ENCODE peak calls at places on chromosomes 4 and X, in eight cellular contexts. G is pancreas, Q is fibroblast of lung, L is mammary epithelial cell, C is IMR-90, N is right cardiac atrium, P is PC-3, R is stomach. F is an unnamed sample. For H3K27me3, the result is how much of the 10 kb centered on the place peaks cover.

GRCh38 chr4:3318561-3319021 is 25.8 kb downstream of the RGS12 start:
- DNase-seq in N (peak), G (peak), C (no peak), R (peak), Q (no peak), L (no peak), P (no peak), F (no peak)

GRCh38 chr4:38055566-38055965 is 95.4 kb downstream of the PTTG2 start:
- DNase-seq in Q (no peak), P (no peak), C (no peak), G (no peak), L (no peak), N (peak), R (no peak), F (no peak)

GRCh38 chr4:184649971-184650855 is 675 bp downstream of the PRIMPOL start:
- DNase-seq in N (peak), C (peak), R (no peak), L (peak), G (no peak), Q (peak), P (peak), F (peak)

GRCh38 chrX:130887392-130887791 is 15.6 kb downstream of the ENOX2 start:
- DNase-seq in N (no peak), L (no peak), C (no peak), P (no peak), G (no peak), Q (no peak), R (no peak), F (no peak)

GRCh38 chr4:10091531-10092181 is 24.9 kb downstream of the WDR1 start:
- DNase-seq in C (no peak), N (peak), R (no peak), Q (no peak), L (no peak), G (no peak), P (no peak), F (no peak)

GRCh38 chrX:12885508-12885907 is 18.6 kb downstream of the TLR7 start:
- DNase-seq in G (no peak), R (no peak), P (no peak), L (no peak), Q (no peak), N (no peak), C (no peak), F (no peak)

GRCh38 chr4:41865306-41865980 is 69.8 kb upstream of the TMEM33 start:
- DNase-seq in Q (no peak), N (peak), C (no peak), L (no peak), R (no peak), G (no peak), P (no peak), F (no peak)

GRCh38 chr4:105022811-105023667 is 123.6 kb upstream of the TET2 start:
- DNase-seq in L (peak), P (peak), G (no peak), N (peak), Q (peak), C (peak), R (no peak), F (peak)

GRCh38 chr4:34271479-34272355 is 1972.6 kb downstream of the ARAP2 start:
- DNase-seq in R (no peak), N (no peak), L (peak), C (no peak), Q (no peak), P (peak), G (no peak), F (peak)

GRCh38 chr4:65383589-65384305 is 286.5 kb downstream of the EPHA5 start:
- DNase-seq in P (peak), C (no peak), N (no peak), L (peak), Q (peak), R (no peak), G (no peak), F (peak)

GRCh38 chrX:20260885-20261284 is 5.8 kb downstream of the RPS6KA3 start:
- DNase-seq in L (no peak), Q (no peak), C (no peak), R (no peak), P (no peak), N (no peak), G (no peak), F (peak)

GRCh38 chr4:67288964-67289363 is 256.3 kb downstream of the CENPC start:
- DNase-seq in G (no peak), N (peak), L (no peak), C (no peak), R (no peak), Q (no peak), P (peak), F (peak)

GRCh38 chrX:93242897-93243296 is 430.5 kb downstream of the NAP1L3 start:
- DNase-seq in L (no peak), P (no peak), R (no peak), C (no peak), Q (no peak), G (peak), N (no peak), F (no peak)

GRCh38 chr4:8188743-8189550 is 10.1 kb upstream of the SH3TC1 start:
- DNase-seq in N (peak), C (no peak), P (peak), Q (peak), L (peak), G (peak), R (peak), F (peak)

GRCh38 chrX:16335181-16335580 is 167.9 kb downstream of the MAGEB17 start:
- DNase-seq in C (no peak), G (no peak), Q (no peak), P (no peak), N (no peak), R (no peak), L (no peak), F (no peak)

GRCh38 chr4:39539026-39539690 is 11.9 kb upstream of the UGDH start:
- DNase-seq in R (peak), P (peak), C (peak), G (no peak), N (no peak), L (no peak), Q (peak), F (peak)

GRCh38 chr4:74418063-74418670 is 26.8 kb upstream of the AREG start:
- DNase-seq in C (peak), Q (peak), N (no peak), L (peak), P (peak), G (no peak), R (no peak), F (peak)

GRCh38 chrX:134551365-134552095 is 91.6 kb downstream of the HPRT1 start:
- DNase-seq in P (peak), C (peak), R (no peak), G (no peak), N (peak), L (no peak), Q (peak), F (peak)

GRCh38 chr4:111717916-111718315 is 427.3 kb upstream of the FAM241A start:
- DNase-seq in R (no peak), N (peak), G (no peak), P (no peak), L (no peak), C (no peak), Q (no peak), F (no peak)

DNA sequence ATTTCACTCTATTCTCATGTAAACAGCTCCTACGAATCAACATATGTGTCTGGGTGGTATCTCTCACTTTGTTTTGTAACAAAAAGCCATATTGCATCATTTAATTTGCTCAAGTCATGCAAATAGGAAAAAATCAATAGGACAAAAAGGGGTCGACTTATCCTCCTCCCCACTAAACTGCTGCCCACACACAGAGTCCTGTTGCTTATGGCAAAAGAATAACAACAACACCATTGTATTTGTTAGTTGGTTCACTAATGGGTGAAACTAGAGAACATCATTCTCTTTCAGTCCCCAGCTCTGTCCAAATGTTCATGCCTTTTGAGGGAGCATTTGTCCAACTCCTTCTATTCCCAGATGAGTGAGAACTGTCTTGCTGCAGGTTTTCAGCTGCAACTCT is 2.1 kb downstream of the HHIP start:
- DNase-seq in P (no peak), R (no peak), N (no peak), L (no peak), C (no peak), Q (no peak), G (no peak), F (no peak)
- H3K27me3 ChIP-seq in P (under half), R (under half), N (under half), L (under half), C (under half), Q (under half), G (under half), F (under half)

GRCh38 chr4:1017706-1018105 is 6.3 kb downstream of the FGFRL1 start:
- DNase-seq in N (no peak), R (no peak), L (no peak), P (no peak), C (no peak), G (no peak), Q (no peak), F (no peak)
- H3K4me3 ChIP-seq in N (no peak), R (no peak), L (no peak), P (no peak), C (no peak), G (no peak), Q (no peak), F (no peak)

DNA sequence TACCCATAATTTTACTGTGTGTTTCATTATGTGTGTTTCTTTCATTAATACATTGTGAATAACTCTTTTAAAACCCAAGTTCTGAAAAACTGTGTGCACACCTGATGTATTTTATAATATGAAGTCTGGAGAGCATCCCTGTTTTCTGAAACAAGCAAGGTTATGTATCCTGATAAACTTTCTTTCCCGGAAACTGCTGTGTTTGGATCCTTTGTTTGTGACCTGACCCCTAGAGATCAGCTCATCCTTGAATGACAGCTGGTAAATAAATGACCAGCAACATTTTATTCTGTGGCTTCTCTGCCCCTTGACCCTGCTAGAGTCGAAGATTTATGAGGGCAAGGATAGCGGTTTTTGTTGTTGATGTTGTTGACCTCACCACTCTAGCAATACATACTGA is 535.6 kb upstream of the ZFP42 start:
- DNase-seq in P (no peak), R (no peak), Q (no peak), N (no peak), L (no peak), G (no peak), C (no peak), F (no peak)
- H3K27me3 ChIP-seq in P (under half), R (under half), Q (under half), N (under half), L (under half), G (under half), C (under half), F (under half)

GRCh38 chrX:40644175-40644574 is 3.2 kb downstream of the CXorf38 start:
- DNase-seq in G (no peak), L (no peak), C (peak), R (no peak), P (no peak), Q (peak), N (no peak), F (no peak)

GRCh38 chrX:40647307-40648197 is at the start of gene CXorf38:
- DNase-seq in R (peak), L (peak), C (peak), Q (peak), P (peak), G (peak), N (peak), F (peak)

GRCh38 chrX:40646489-40647306 is 663 bp downstream of the CXorf38 start:
- DNase-seq in C (peak), P (peak), L (peak), Q (peak), G (peak), N (peak), R (peak), F (peak)

GRCh38 chrX:40644821-40645358 is 2.5 kb downstream of the CXorf38 start:
- DNase-seq in P (peak), L (peak), G (peak), R (peak), C (peak), Q (peak), N (peak), F (peak)
- H3K4me3 ChIP-seq in P (peak), L (peak), G (no peak), R (peak), C (peak), Q (peak), N (peak), F (peak)

DNA sequence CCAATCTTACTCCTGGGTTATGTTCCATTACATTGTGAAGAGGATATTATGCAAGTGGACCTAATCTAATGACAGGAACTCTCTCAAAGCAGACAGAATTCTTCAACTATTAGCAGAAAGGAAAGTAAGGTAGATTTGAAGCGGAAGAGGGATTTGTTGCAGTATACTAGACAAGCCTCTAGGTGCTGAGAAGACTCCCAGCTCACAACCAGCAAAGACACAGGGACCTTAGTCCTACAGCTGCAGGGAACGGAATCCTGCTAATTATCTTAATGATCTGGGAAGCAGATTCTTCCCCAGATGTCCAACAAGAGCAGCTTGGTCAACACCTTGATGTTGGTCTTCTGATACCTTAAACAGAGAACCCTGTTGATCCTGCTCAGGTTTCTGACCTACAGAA is 73.6 kb downstream of the STK32B start:
- DNase-seq in L (no peak), N (no peak), G (no peak), C (no peak), Q (no peak), R (no peak), P (no peak), F (no peak)
- H3K27me3 ChIP-seq in L (under half), N (under half), G (under half), C (under half), Q (under half), R (under half), P (under half), F (under half)

GRCh38 chrX:72714471-72714916 is 388 bp upstream of the PHKA1 start:
- DNase-seq in L (peak), Q (peak), R (peak), P (peak), N (peak), C (peak), G (peak), F (peak)
- H3K4me3 ChIP-seq in L (peak), Q (peak), R (peak), P (peak), N (peak), C (peak), G (peak), F (peak)

DNA sequence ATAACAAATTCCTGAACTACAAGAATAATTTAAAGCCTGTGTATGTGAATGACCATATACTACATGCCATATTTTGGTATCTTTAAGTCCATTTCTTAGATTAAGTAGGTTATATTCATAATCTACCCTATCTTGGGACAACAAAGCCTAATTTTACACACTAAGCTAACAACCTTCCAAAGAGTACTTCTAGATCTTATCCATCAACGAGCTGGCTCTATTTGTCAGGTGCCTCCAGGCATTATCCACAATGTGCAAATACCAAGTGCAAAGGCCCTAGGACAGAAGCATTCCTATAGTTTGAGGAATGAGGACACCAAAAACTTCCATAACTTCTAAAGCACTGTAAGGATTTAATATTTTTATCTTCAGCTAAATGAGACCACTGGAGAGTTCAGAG is 3.5 kb downstream of the SLBP start:
- DNase-seq in C (no peak), R (no peak), L (no peak), P (no peak), G (no peak), Q (no peak), N (no peak), F (no peak)
- H3K27me3 ChIP-seq in C (under half), R (under half), L (under half), P (under half), G (under half), Q (under half), N (under half), F (under half)

GRCh38 chr4:158860856-158861255 is 92.0 kb downstream of the FNIP2 start:
- DNase-seq in Q (no peak), C (no peak), R (no peak), L (no peak), P (no peak), G (no peak), N (no peak), F (no peak)
- H3K4me3 ChIP-seq in Q (no peak), C (no peak), R (no peak), L (no peak), P (no peak), G (no peak), N (no peak), F (no peak)